ENCODE peak calls at places on chromosomes 5 and 9, in four cellular contexts. R, C, U and J are unnamed samples.

GRCh38 chr5:116313366-116313765 is 228.5 kb downstream of the COMMD10 start:
- DNase-seq in R (no peak), C (no peak), U (no peak), J (no peak)

GRCh38 chr9:135554718-135555117 is 6.8 kb upstream of the PAEP start:
- DNase-seq in R (no peak), U (no peak), C (no peak), J (no peak)

GRCh38 chr5:151107738-151108520 is 27.1 kb upstream of the TNIP1 start:
- DNase-seq in R (no peak), C (peak), U (no peak), J (no peak)

GRCh38 chr5:138702166-138702826 is 50.9 kb upstream of the CTNNA1 start:
- DNase-seq in R (no peak), U (no peak), C (no peak), J (no peak)

GRCh38 chr5:43623048-43623447 is 20.1 kb downstream of the NNT start:
- DNase-seq in R (no peak), U (no peak), C (no peak), J (no peak)

GRCh38 chr9:111348821-111349271 is 18.8 kb upstream of the OR2K2 start:
- DNase-seq in R (no peak), C (no peak), U (no peak), J (no peak)

GRCh38 chr5:95901676-95902646 is 59.7 kb downstream of the ELL2 start:
- DNase-seq in U (peak), C (no peak), R (no peak), J (no peak)

GRCh38 chr5:9431496-9432258 is 114.2 kb downstream of the SEMA5A start:
- DNase-seq in U (no peak), R (no peak), C (no peak), J (no peak)

GRCh38 chr5:16446993-16447392 is 18.6 kb downstream of the ZNF622 start:
- DNase-seq in U (no peak), C (peak), R (no peak), J (no peak)

GRCh38 chr5:72692273-72692672 is 124.2 kb upstream of the TNPO1 start:
- DNase-seq in C (no peak), U (no peak), R (no peak), J (no peak)

GRCh38 chr5:96652769-96653455 is 9.3 kb upstream of the CAST start:
- DNase-seq in R (peak), C (peak), U (no peak), J (no peak)

GRCh38 chr9:14323083-14323968 is 9.4 kb upstream of the NFIB start:
- DNase-seq in U (no peak), R (no peak), C (no peak), J (no peak)

GRCh38 chr9:137441289-137441934 is at the start of gene ENTPD8:
- DNase-seq in C (peak), U (no peak), R (peak), J (peak)

GRCh38 chr9:109968702-109969450 is 188.9 kb downstream of the PALM2AKAP2 start:
- DNase-seq in R (peak), C (peak), U (peak), J (no peak)

GRCh38 chr5:171774418-171774817 is 11.2 kb upstream of the SMIM23 start:
- DNase-seq in U (no peak), R (no peak), C (no peak), J (no peak)

GRCh38 chr5:175354961-175355360 is 89.0 kb downstream of the DRD1 start:
- DNase-seq in U (no peak), C (no peak), R (no peak), J (no peak)

GRCh38 chr5:94670726-94671125 is 52.3 kb downstream of the SLF1 start:
- DNase-seq in U (no peak), R (no peak), C (no peak), J (no peak)

GRCh38 chr9:35490155-35490909 is 421 bp downstream of the RUSC2 start:
- DNase-seq in C (peak), R (peak), U (no peak), J (no peak)

GRCh38 chr5:127442085-127442484 is 75.4 kb upstream of the PRRC1 start:
- DNase-seq in R (no peak), U (no peak), C (no peak), J (peak)

GRCh38 chr9:37650873-37651768 is at the start of gene FRMPD1:
- DNase-seq in C (peak), R (peak), U (peak), J (peak)

GRCh38 chr5:107558951-107559350 is 111.8 kb downstream of the EFNA5 start:
- DNase-seq in C (peak), R (peak), U (no peak), J (no peak)

GRCh38 chr9:121855476-121855875 is 204.0 kb downstream of the DAB2IP start:
- DNase-seq in R (no peak), C (peak), U (no peak), J (no peak)

GRCh38 chr5:144237851-144238250 is 67.2 kb downstream of the KCTD16 start:
- DNase-seq in R (no peak), U (no peak), C (no peak), J (no peak)

GRCh38 chr9:36138901-36139300 is 2.4 kb downstream of the GLIPR2 start:
- DNase-seq in C (no peak), U (no peak), R (no peak), J (peak)

GRCh38 chr5:74903165-74903787 is 37.1 kb upstream of the FAM169A start:
- DNase-seq in C (peak), U (peak), R (peak), J (peak)

GRCh38 chr9:112233769-112234168 is 58.7 kb upstream of the SUSD1 start:
- DNase-seq in C (no peak), U (no peak), R (no peak), J (no peak)

GRCh38 chr9:104276709-104277245 is 182.7 kb downstream of the SMC2 start:
- DNase-seq in U (no peak), R (no peak), C (no peak), J (no peak)

GRCh38 chr9:125785187-125785840 is 38.1 kb downstream of the PBX3 start:
- DNase-seq in C (no peak), U (no peak), R (no peak), J (no peak)

GRCh38 chr9:99134893-99135341 is 30.0 kb downstream of the TGFBR1 start:
- DNase-seq in C (no peak), R (no peak), U (no peak), J (no peak)

GRCh38 chr5:150502106-150502505 is 5.8 kb upstream of the NDST1 start:
- DNase-seq in R (no peak), C (no peak), U (no peak), J (no peak)

GRCh38 chr5:89351232-89351631 is 468.2 kb upstream of the MEF2C start:
- DNase-seq in R (no peak), U (no peak), C (no peak), J (no peak)

GRCh38 chr5:122295138-122295537 is 16.9 kb upstream of the SNCAIP start:
- DNase-seq in R (peak), U (no peak), C (peak), J (peak)

GRCh38 chr5:137487600-137487999 is 11.5 kb downstream of the SPOCK1 start:
- DNase-seq in R (no peak), C (no peak), U (no peak), J (no peak)

GRCh38 chr5:123916331-123917121 is 404.5 kb downstream of the CSNK1G3 start:
- DNase-seq in U (no peak), C (no peak), R (no peak), J (no peak)

GRCh38 chr5:65199988-65200668 is 281.6 kb downstream of the ADAMTS6 start:
- DNase-seq in C (no peak), R (no peak), U (no peak), J (no peak)
- H3K9ac ChIP-seq in C (no peak), R (no peak), U (no peak), J (no peak)

GRCh38 chr9:134353539-134353938 is 27.3 kb downstream of the RXRA start:
- DNase-seq in C (no peak), U (no peak), R (no peak), J (no peak)

GRCh38 chr9:134349941-134350340 is 23.7 kb downstream of the RXRA start:
- DNase-seq in R (no peak), U (no peak), C (no peak), J (no peak)

GRCh38 chr9:134350416-134350994 is 24.2 kb downstream of the RXRA start:
- DNase-seq in R (no peak), C (no peak), U (no peak), J (no peak)

GRCh38 chr9:134351777-134352176 is 25.5 kb downstream of the RXRA start:
- DNase-seq in U (no peak), R (no peak), C (no peak), J (no peak)

GRCh38 chr9:134352247-134352933 is 26.1 kb downstream of the RXRA start:
- DNase-seq in R (no peak), U (no peak), C (no peak), J (no peak)
- H3K9ac ChIP-seq in R (no peak), U (no peak), C (no peak), J (no peak)

GRCh38 chr5:143206194-143207053 is 197.1 kb downstream of the NR3C1 start:
- DNase-seq in U (no peak), C (no peak), R (no peak), J (no peak)
- H3K9ac ChIP-seq in U (no peak), C (no peak), R (no peak), J (peak)

GRCh38 chr5:6743161-6743560 is 29.9 kb downstream of the TENT4A start:
- DNase-seq in C (no peak), R (no peak), U (no peak), J (no peak)
- H3K9ac ChIP-seq in C (no peak), R (no peak), U (peak), J (no peak)

DNA sequence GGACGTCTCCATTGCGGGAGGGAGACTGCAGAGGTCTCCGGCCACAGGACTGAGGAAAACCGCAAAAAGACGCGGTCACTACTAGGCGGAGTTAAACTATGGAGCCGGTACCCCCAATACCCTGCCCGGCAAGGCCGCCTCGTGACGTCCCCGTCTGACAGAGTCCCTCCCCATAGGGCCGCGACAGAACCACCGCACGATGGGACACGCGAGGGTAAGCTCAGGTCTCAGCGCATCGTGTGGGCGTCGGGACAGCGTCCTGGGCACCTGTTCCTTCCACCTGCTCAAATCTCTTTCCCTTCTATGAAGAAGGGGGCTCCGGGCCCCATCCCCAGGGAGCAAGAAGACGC is 35.2 kb upstream of the GLDC start:
- DNase-seq in R (no peak), C (no peak), U (no peak), J (peak)
- H3K9ac ChIP-seq in R (peak), C (peak), U (peak), J (peak)

GRCh38 chr5:59559323-59559722 is 334.2 kb downstream of the PDE4D start:
- DNase-seq in U (no peak), C (no peak), R (no peak), J (no peak)
- H3K9ac ChIP-seq in U (no peak), C (no peak), R (no peak), J (no peak)

GRCh38 chr5:66697796-66698564 is 101.8 kb downstream of the MAST4 start:
- DNase-seq in R (no peak), C (no peak), U (no peak), J (no peak)

GRCh38 chr5:66689522-66690220 is 93.5 kb downstream of the MAST4 start:
- DNase-seq in C (no peak), U (no peak), R (no peak), J (no peak)

DNA sequence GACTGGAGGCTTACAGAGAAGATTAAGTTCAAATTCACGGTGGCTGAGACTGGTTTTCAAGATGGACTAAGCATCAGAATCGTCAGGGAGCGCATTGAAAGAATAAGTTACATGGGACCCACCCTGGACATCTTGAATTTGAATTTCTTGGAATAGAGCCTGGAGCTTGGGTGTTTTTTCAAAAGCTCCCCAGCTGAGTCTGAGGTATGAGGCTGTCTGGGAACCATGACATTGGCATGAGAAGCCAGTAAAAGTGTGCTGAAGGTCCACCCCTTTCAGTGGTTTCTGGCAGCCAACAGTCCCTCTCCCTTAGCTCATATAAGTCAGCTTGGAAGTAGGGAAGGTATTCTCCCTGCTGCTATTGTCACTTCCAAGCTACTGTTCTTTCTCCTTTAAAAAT is 97.8 kb downstream of the MAST4 start:
- DNase-seq in U (no peak), C (no peak), R (no peak), J (no peak)
- H3K9ac ChIP-seq in U (no peak), C (no peak), R (no peak), J (no peak)

GRCh38 chr5:10522224-10522611 is 41.7 kb upstream of the ANKRD33B start:
- DNase-seq in U (no peak), R (no peak), C (no peak), J (no peak)

GRCh38 chr5:10527281-10527950 is 36.5 kb upstream of the ANKRD33B start:
- DNase-seq in U (no peak), R (no peak), C (no peak), J (no peak)

GRCh38 chr5:10521466-10522223 is 42.2 kb upstream of the ANKRD33B start:
- DNase-seq in R (peak), C (peak), U (no peak), J (peak)

GRCh38 chr5:10525124-10525495 is 38.8 kb upstream of the ANKRD33B start:
- DNase-seq in R (no peak), C (no peak), U (no peak), J (no peak)

GRCh38 chr5:10524376-10525123 is 39.3 kb upstream of the ANKRD33B start:
- DNase-seq in U (no peak), C (no peak), R (no peak), J (no peak)
- H3K9ac ChIP-seq in U (no peak), C (no peak), R (no peak), J (no peak)

GRCh38 chr9:90965911-90966290 is 164.3 kb downstream of the SYK start:
- DNase-seq in R (no peak), C (no peak), U (no peak), J (no peak)
- H3K9ac ChIP-seq in R (no peak), C (no peak), U (no peak), J (no peak)